ENCODE peak calls at places on chromosome 17, in six cellular contexts. U is uterus, W is colonic mucosa, S is tibial artery, B is pancreas, Y is left lung. C is an unnamed sample. For H3K4me1, the result is how much of the 10 kb centered on the place peaks cover.

GRCh38 chr17:228223-228615 is 46.8 kb upstream of the DOC2B start:
- DNase-seq in S (no peak), W (no peak), Y (peak), B (no peak), U (no peak), C (no peak)

GRCh38 chr17:30433514-30433913 is 43.7 kb upstream of the GOSR1 start:
- DNase-seq in W (no peak), B (no peak), Y (no peak), U (no peak), S (no peak), C (no peak)

GRCh38 chr17:77003699-77004098 is 135.5 kb downstream of the MGAT5B start:
- DNase-seq in Y (no peak), S (no peak), B (no peak), W (no peak), U (no peak), C (no peak)

GRCh38 chr17:19024101-19025078 is 19.8 kb upstream of the FAM83G start:
- DNase-seq in S (peak), W (no peak), U (no peak), Y (peak), B (peak), C (peak)

GRCh38 chr17:31877911-31878702 is 19.1 kb upstream of the COPRS start:
- DNase-seq in Y (no peak), W (no peak), B (no peak), S (peak), U (no peak), C (no peak)

GRCh38 chr17:16158721-16159120 is 56.6 kb downstream of the NCOR1 start:
- DNase-seq in S (no peak), U (no peak), B (no peak), W (no peak), Y (no peak), C (no peak)

GRCh38 chr17:258906-259305 is 77.5 kb upstream of the DOC2B start:
- DNase-seq in U (no peak), B (peak), Y (peak), W (peak), S (no peak), C (peak)

GRCh38 chr17:71412803-71413202 is 708.0 kb upstream of the SOX9 start:
- DNase-seq in U (no peak), Y (no peak), B (no peak), W (no peak), S (no peak), C (no peak)

GRCh38 chr17:75231071-75231470 is 25.6 kb downstream of the NUP85 start:
- DNase-seq in S (no peak), W (no peak), B (no peak), U (no peak), Y (no peak), C (no peak)

GRCh38 chr17:20206591-20206990 is 197.4 kb downstream of the SPECC1 start:
- DNase-seq in Y (no peak), B (no peak), S (no peak), W (no peak), U (no peak), C (no peak)

GRCh38 chr17:10614536-10615155 is 42.5 kb downstream of the MYH3 start:
- DNase-seq in S (no peak), Y (no peak), B (no peak), W (peak), U (peak), C (peak)

GRCh38 chr17:49291929-49292328 is 61.3 kb upstream of the PHOSPHO1 start:
- DNase-seq in U (no peak), W (no peak), Y (no peak), S (no peak), B (no peak), C (no peak)

GRCh38 chr17:49290690-49291326 is 60.2 kb upstream of the PHOSPHO1 start:
- DNase-seq in B (no peak), S (no peak), U (no peak), Y (no peak), W (peak), C (no peak)

GRCh38 chr17:49285716-49286115 is 55.1 kb upstream of the PHOSPHO1 start:
- DNase-seq in U (no peak), B (no peak), S (no peak), W (no peak), Y (no peak), C (no peak)

GRCh38 chr17:49292901-49293300 is 62.3 kb upstream of the PHOSPHO1 start:
- DNase-seq in B (no peak), W (no peak), S (no peak), Y (no peak), U (no peak), C (no peak)

GRCh38 chr17:49287481-49287880 is 56.9 kb upstream of the PHOSPHO1 start:
- DNase-seq in U (no peak), Y (no peak), B (no peak), W (no peak), S (no peak), C (no peak)
- H3K4me3 ChIP-seq in U (no peak), Y (no peak), B (no peak), W (no peak), S (no peak), C (no peak)

DNA sequence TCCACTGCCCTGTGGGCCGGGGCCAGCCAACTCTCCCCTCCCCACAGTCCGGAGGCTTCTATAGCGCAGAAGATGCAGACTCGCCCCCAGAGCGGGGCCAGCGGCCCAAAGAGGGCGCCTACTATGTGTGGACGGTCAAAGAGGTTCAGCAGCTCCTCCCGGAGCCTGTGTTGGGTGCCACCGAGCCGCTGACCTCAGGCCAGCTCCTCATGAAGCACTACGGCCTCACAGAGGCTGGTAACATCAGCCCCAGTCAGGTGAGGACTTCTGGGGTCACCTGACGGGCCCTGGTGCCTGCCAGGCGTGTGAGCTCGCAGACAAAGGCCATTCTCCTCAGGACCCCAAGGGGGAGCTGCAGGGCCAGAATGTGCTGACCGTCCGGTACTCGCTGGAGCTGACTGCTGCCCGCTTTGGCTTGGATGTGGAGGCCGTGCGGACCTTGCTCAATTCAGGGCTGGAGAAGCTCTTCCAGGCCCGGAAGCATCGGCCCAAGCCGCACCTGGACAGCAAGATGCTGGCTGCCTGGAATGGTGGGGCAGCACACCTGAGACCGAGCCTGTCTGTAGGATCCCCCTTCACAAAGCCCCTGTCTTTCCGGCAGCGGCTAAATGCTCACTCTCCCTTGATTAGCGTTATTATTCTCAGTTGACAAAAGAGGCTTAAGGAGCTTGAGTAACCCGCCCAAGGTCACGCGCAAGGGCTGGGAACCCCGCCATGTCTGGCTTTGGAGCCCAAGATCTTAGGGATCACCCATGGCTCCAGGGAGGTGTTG is 3.9 kb downstream of the SPATA20 start:
- DNase-seq in U (peak), B (peak), S (peak), W (peak), Y (peak), C (peak)
- TF ChIP-seq CTCF in U (peak), B (peak), S (peak), W (peak), Y (peak), C (peak)

GRCh38 chr17:29292071-29292991 is 1.6 kb downstream of the NUFIP2 start:
- DNase-seq in U (peak), B (peak), Y (peak), W (peak), S (peak), C (peak)
- H3K4me1 ChIP-seq in U (under half), B (under half), Y (half or more), W (under half), S (under half), C (under half)

GRCh38 chr17:60079401-60079861 is 710 bp upstream of the HEATR6 start:
- DNase-seq in S (no peak), W (no peak), B (no peak), Y (no peak), U (no peak), C (no peak)

GRCh38 chr17:60077672-60078519 is 825 bp downstream of the HEATR6 start:
- DNase-seq in B (no peak), U (no peak), Y (no peak), W (no peak), S (no peak), C (no peak)

GRCh38 chr17:60076811-60077210 is 1.9 kb downstream of the HEATR6 start:
- DNase-seq in W (no peak), B (no peak), Y (no peak), S (no peak), U (no peak), C (no peak)

GRCh38 chr17:60075981-60076380 is 2.7 kb downstream of the HEATR6 start:
- DNase-seq in W (no peak), S (no peak), B (no peak), U (no peak), Y (no peak), C (no peak)

DNA sequence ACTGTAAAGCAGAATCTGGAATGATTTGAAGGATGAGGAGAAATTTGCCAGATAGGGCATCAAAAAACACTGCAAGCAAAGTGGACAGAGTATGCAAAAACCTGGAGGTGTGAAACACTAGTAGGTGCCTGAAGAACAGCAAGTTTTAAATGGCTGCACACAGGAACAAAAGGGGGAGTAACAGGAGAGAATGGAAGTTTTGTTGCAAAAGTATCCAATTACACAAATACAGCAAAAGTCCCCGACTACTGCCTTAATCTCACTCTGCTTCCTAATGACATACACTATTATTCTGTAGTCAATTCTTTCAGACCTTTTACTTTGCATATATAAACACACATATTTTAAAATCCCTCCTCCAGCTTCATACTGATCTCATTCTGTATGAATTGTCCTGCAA is 1.5 kb downstream of the HEATR6 start:
- DNase-seq in S (no peak), B (no peak), Y (no peak), W (no peak), U (no peak), C (no peak)
- H3K4me3 ChIP-seq in S (no peak), B (no peak), Y (peak), W (no peak), U (no peak), C (no peak)

DNA sequence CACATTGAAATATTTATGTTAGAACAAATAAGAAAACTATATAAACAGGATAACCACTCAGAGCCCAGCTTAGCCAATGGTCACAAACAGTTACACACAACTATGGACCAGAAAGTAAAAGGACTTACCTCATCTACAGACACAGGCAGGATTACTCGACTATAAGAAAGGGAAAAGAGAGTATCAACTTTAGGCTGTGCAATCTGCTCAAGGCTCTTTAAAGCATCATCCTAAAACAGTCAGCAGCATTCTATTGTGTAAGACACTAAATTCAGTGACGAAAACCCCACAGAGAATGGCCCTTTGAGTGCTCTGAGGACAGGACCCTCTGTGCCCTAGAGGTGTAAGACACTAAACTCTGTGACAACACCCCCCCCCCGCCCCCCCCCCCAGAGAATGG is 4.2 kb downstream of the PITPNA start:
- DNase-seq in Y (no peak), B (no peak), S (no peak), W (no peak), U (no peak), C (no peak)
- TF ChIP-seq CTCF in Y (no peak), B (no peak), S (no peak), W (no peak), U (no peak), C (no peak)